ENCODE peak calls at places on chromosome 13, in eight cellular contexts. X is T-cell; A is HT1080; G is right atrium auricular region; I is activated naive CD8-positive, alpha-beta T cell treated with anti-CD3 and anti-CD28 coated beads, Interleukin-2, amount 10 ng/mL, durations not matched to agents 7 days and 5 days; L is NCI-H146; T is dermis microvascular lymphatic vessel endothelial cell; R is stimulated activated naive CD8-positive, alpha-beta T cell treated with anti-CD3 and anti-CD28 coated beads, Interleukin-15, Interleukin-2, amounts not matched to agents 100 U/mL and 50 U/mL, for 24 hours. V is an unnamed sample.

GRCh38 chr13:27353653-27354052 is 70.8 kb upstream of the GTF3A start:
- DNase-seq in L (no peak), T (no peak), G (no peak), A (no peak), R (no peak), I (no peak), X (no peak), V (no peak)

GRCh38 chr13:40123962-40124647 is 468.6 kb downstream of the COG6 start:
- DNase-seq in R (no peak), A (no peak), T (no peak), L (no peak), I (no peak), X (no peak), G (no peak), V (no peak)

GRCh38 chr13:44605275-44605674 is 29.1 kb upstream of the TSC22D1 start:
- DNase-seq in G (no peak), I (no peak), T (no peak), A (no peak), R (no peak), L (no peak), X (no peak), V (no peak)

GRCh38 chr13:46996316-46996715 is 99.5 kb upstream of the HTR2A start:
- DNase-seq in X (no peak), T (no peak), I (no peak), L (no peak), G (no peak), R (no peak), A (no peak), V (no peak)

GRCh38 chr13:40341501-40341900 is 324.9 kb downstream of the FOXO1 start:
- DNase-seq in I (no peak), X (no peak), A (no peak), G (no peak), T (no peak), L (no peak), R (no peak), V (no peak)

GRCh38 chr13:104648291-104648690 is 1582.1 kb upstream of the SLC10A2 start:
- DNase-seq in R (no peak), T (no peak), A (no peak), I (no peak), G (no peak), X (no peak), L (no peak), V (no peak)

GRCh38 chr13:33651766-33652165 is 166.2 kb upstream of the RFC3 start:
- DNase-seq in X (no peak), T (no peak), L (no peak), A (no peak), I (no peak), R (no peak), G (no peak), V (no peak)

GRCh38 chr13:65582160-65582559 is 1648.0 kb downstream of the PCDH9 start:
- DNase-seq in A (no peak), R (no peak), L (no peak), G (no peak), T (no peak), I (no peak), X (no peak), V (no peak)

GRCh38 chr13:102555914-102556553 is 40.8 kb upstream of the TPP2 start:
- DNase-seq in I (no peak), A (peak; percentile 63), G (no peak), X (no peak), R (no peak), T (peak; percentile 48), L (peak; percentile 52), V (peak; percentile 9)

GRCh38 chr13:28320884-28321574 is 173.9 kb downstream of the FLT1 start:
- DNase-seq in G (no peak), I (no peak), L (peak; percentile 81), R (no peak), T (no peak), X (no peak), A (no peak), V (no peak)

GRCh38 chr13:40508767-40509342 is 157.6 kb downstream of the FOXO1 start:
- DNase-seq in R (no peak), L (no peak), A (no peak), X (no peak), T (no peak), I (no peak), G (no peak), V (no peak)